ENCODE peak calls at places on chromosomes 4 and X, in seven cellular contexts. V, Q, F, Z, B, K and X are unnamed samples.

GRCh38 chrX:45750639-45751038 is 550.0 kb upstream of the DIPK2B start:
- DNase-seq in F (peak; percentile 57), V (no peak), B (no peak), Z (no peak), K (no peak), Q (peak; percentile 57), X (no peak)

GRCh38 chrX:15404712-15405111 is 20.5 kb upstream of the VEGFD start:
- DNase-seq in V (peak; percentile 16), F (no peak), Q (no peak), K (peak; percentile 38), B (no peak), Z (no peak), X (no peak)

GRCh38 chr4:1664141-1664540 is 20.0 kb downstream of the FAM53A start:
- DNase-seq in B (no peak), Q (no peak), K (no peak), V (no peak), F (no peak), Z (no peak), X (no peak)

GRCh38 chr4:135382280-135382679 is 1180.7 kb upstream of the PABPC4L start:
- DNase-seq in V (no peak), Z (no peak), B (no peak), F (peak; percentile 17), Q (no peak), K (no peak), X (no peak)

GRCh38 chrX:70013483-70014222 is 36.1 kb downstream of the AWAT2 start:
- DNase-seq in F (no peak), Q (no peak), Z (no peak), K (no peak), V (no peak), B (no peak), X (no peak)

GRCh38 chrX:78066110-78066509 is 37.9 kb upstream of the PGK1 start:
- DNase-seq in V (no peak), Z (no peak), F (peak; percentile 73), Q (no peak), K (no peak), B (no peak), X (no peak)

GRCh38 chr4:148114436-148114835 is 327.8 kb downstream of the NR3C2 start:
- DNase-seq in V (no peak), Q (no peak), Z (no peak), F (peak; percentile 13), K (no peak), B (no peak), X (no peak)

GRCh38 chrX:40202456-40202855 is 104.7 kb upstream of the BCOR start:
- DNase-seq in V (no peak), F (no peak), K (no peak), B (no peak), Z (no peak), Q (no peak), X (no peak)

GRCh38 chrX:120029354-120029753 is 48.1 kb downstream of the RHOXF2B start:
- DNase-seq in B (no peak), K (no peak), Z (no peak), F (no peak), Q (no peak), V (no peak), X (no peak)

GRCh38 chr4:7153711-7154110 is 38.6 kb upstream of the SORCS2 start:
- DNase-seq in K (no peak), Q (no peak), B (peak; percentile 17), F (no peak), Z (no peak), V (no peak), X (no peak)

GRCh38 chr4:519203-519651 is 20.2 kb downstream of the PIGG start:
- DNase-seq in F (no peak), V (no peak), K (no peak), Z (no peak), Q (no peak), B (no peak), X (no peak)
- TF ChIP-seq CTCF in F (no peak), V (no peak), K (no peak), Z (no peak), Q (no peak), B (no peak), X (no peak)

GRCh38 chr4:182328505-182328904 is 85.3 kb downstream of the TENM3 start:
- DNase-seq in Z (no peak), B (no peak), F (no peak), Q (no peak), V (no peak), K (no peak), X (no peak)

GRCh38 chr4:182320580-182320979 is 77.4 kb downstream of the TENM3 start:
- DNase-seq in Z (no peak), Q (no peak), F (no peak), V (no peak), B (no peak), K (no peak), X (no peak)

GRCh38 chr4:182325397-182325796 is 82.2 kb downstream of the TENM3 start:
- DNase-seq in Z (no peak), B (no peak), K (no peak), F (no peak), V (no peak), Q (no peak), X (no peak)

GRCh38 chr4:182324282-182324681 is 81.1 kb downstream of the TENM3 start:
- DNase-seq in Q (no peak), K (no peak), F (no peak), Z (no peak), V (no peak), B (no peak), X (no peak)

GRCh38 chr4:182325848-182326255 is 82.7 kb downstream of the TENM3 start:
- DNase-seq in K (peak; percentile 57), V (no peak), F (no peak), Q (no peak), Z (no peak), B (no peak), X (no peak)
- H3K4me3 ChIP-seq in K (no peak overlapping the region), V (no peak overlapping the region), F (no peak overlapping the region), Q (no peak overlapping the region), Z (no peak overlapping the region), B (no peak overlapping the region), X (no peak overlapping the region)

DNA sequence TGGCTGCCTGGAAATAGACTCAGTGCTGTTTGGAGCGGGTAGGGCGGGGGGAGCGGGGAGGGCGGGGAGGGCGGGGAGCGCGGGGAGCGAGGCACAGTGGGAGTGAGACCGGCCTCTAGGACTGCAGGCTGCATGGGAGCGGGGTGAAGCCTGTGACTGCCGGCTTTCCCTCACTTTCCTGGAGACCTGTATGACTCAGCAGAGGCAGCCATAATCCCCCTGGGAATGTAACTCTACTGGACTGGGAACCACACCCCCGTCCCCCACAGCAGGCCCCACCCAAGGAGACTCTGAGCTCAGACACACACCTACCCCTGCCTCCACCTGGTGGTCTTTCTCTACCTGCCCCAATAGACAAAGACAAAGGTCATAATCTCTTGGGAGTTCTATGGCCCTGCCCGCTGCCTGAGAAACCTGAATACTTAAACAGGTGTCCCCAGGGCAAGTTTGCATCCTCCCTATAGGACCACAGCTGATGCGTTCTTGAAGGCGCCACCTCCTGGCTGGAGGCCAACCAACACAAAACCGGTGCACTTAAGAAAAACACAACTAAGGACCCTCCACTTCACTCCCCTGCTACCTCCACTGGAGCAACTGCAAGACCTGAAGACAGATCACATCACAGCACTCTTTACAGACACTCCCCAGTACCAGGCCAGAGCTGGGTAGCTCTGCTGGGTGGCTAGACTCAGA is 18.0 kb downstream of the HDAC8 start:
- DNase-seq in V (no peak), F (no peak), Z (peak; percentile 12), B (no peak), K (no peak), Q (no peak), X (no peak)
- TF ChIP-seq CTCF in V (no peak), F (no peak), Z (peak; percentile 40), B (no peak), K (no peak), Q (no peak), X (no peak)

DNA sequence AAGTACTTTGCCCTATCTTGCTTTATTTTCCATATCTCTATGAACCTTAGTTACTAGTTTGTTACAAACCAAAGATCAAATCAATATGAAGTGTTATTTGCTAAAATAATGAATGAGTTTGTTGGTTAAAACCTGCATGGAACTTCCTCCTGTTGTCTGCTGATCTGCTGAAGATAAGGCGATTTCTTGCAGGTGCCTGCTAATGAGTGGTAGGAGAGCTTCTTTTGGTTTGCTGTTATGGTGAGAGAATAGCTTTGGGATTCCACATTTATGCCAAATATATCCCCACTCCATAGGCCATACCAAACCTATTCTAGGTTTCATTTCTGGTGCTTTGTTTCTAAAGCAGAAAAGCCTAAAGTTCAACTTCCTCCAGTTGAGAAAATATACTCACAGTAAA is 103.8 kb upstream of the PCDH10 start:
- DNase-seq in B (no peak), F (no peak), Z (no peak), K (no peak), Q (no peak), V (no peak), X (no peak)
- H3K4me3 ChIP-seq in B (no peak overlapping the region), F (no peak overlapping the region), Z (no peak overlapping the region), K (no peak overlapping the region), Q (no peak overlapping the region), V (no peak overlapping the region), X (no peak overlapping the region)

DNA sequence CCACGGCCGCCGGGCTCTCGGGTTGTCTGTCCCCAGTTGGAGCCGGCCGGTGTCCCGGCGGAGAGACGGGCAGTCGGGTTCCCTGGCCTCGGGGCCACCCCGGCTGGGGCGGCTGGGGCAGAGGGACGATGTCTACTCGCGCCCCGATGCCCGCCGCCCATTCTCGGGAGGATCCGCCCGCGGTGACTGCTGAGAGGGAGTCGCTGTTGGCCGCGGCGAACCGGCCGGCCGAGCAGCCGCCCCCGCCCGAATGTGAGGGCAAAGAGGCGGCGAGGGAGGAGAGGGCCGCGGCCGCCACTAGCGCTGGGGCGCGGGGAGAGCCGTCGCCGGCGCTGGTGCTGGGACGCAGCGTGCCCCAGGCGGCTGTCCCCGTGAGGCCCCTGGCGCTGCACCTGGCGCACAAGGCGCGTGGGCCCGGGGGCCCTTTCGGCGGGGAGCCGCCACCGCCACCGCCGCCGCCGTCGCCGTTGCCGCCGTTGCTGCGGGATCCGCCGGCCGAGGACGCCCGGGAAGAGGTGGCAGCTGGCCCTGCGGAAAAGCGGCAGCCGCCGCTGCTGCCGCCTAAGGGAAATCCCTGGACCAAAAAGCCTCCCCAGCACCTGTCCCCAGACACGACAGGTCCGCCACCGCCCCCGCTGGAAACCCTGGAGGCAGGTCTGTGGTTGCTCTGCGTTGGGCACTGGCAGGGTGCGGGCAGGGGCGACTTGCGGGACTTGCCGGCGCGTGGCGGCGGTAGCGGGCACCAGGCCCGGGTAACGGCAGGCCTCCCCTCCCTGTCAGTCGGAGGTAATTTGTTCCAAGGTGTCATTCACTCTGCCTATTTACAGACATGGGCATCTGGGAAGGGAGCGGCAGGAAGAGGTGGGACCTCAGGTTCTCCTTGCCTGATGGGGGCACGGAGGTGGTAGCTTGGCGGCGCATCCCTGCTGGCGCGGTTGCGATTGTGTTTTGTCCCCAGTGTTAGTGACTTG is 739 bp downstream of the LARP1B start:
- DNase-seq in Q (peak; percentile 36), Z (peak; percentile 26), K (peak; percentile 40), F (peak; percentile 53), V (peak; percentile 22), B (peak; percentile 72), X (peak; percentile 89)
- TF ChIP-seq CTCF in Q (no peak), Z (no peak), K (no peak), F (peak; percentile 3), V (no peak), B (no peak), X (no peak)

DNA sequence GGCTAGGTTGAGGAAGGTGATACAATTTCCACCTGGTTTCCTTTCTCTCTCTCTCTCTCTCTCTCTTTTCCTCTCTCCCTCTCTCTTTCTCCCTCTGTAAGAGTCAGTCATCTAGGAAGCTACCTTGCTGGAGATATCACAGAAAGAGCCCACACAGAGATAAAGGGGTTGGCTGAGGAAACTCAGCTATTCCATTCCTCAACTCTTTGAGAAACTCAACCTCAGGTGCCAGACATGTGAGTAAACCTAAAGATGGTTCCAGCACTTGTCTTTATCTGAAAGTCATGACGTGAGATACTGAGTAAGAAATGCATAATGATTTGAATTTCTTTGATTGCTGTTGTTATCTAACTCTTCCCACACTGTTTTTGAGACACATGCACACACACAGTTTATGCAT is 564.0 kb downstream of the SPOCK3 start:
- DNase-seq in Q (no peak), Z (no peak), V (no peak), B (no peak), F (no peak), K (no peak), X (no peak)
- H3K4me3 ChIP-seq in Q (no peak overlapping the region), Z (no peak overlapping the region), V (no peak overlapping the region), B (no peak overlapping the region), F (no peak overlapping the region), K (no peak overlapping the region), X (no peak overlapping the region)